ENCODE peak calls at places on chromosomes 12 and 14, in six cellular contexts. R, X, D, I, M and E are unnamed samples.

GRCh38 chr14:33734387-33734786 is 216.5 kb downstream of the EGLN3 start:
- DNase-seq in D (no peak), X (no peak), I (no peak), R (no peak), M (no peak), E (no peak)

GRCh38 chr12:122871851-122872785 is 23.8 kb downstream of the VPS37B start:
- DNase-seq in R (peak; percentile 77), D (peak; percentile 58), M (peak; percentile 40), I (peak; percentile 78), X (peak; percentile 95), E (no peak)

GRCh38 chr14:105131241-105131640 is 37.3 kb downstream of the JAG2 start:
- DNase-seq in D (no peak), X (no peak), I (no peak), R (no peak), M (no peak), E (no peak)

GRCh38 chr12:50387487-50387886 is 8.9 kb downstream of the FAM186A start:
- DNase-seq in R (no peak), D (no peak), X (no peak), I (peak; percentile 23), M (no peak), E (no peak)

GRCh38 chr14:88013750-88014349 is 8.9 kb downstream of the GPR65 start:
- DNase-seq in M (peak; percentile 33), X (peak; percentile 30), D (peak; percentile 84), R (no peak), I (peak; percentile 72), E (peak; percentile 23)

GRCh38 chr12:63480186-63480585 is 188.1 kb downstream of the DPY19L2 start:
- DNase-seq in R (no peak), D (no peak), X (no peak), M (no peak), I (no peak), E (no peak)

GRCh38 chr12:50132505-50133135 is 20.6 kb downstream of the COX14 start:
- DNase-seq in X (peak; percentile 47), R (no peak), I (peak; percentile 76), M (peak; percentile 48), D (peak; percentile 69), E (no peak)

GRCh38 chr12:5189173-5189572 is 145.5 kb downstream of the KCNA5 start:
- DNase-seq in I (no peak), R (no peak), M (no peak), X (no peak), D (no peak), E (no peak)

GRCh38 chr14:79356040-79356439 is 855.3 kb downstream of the DIO2 start:
- DNase-seq in D (peak; percentile 25), I (peak; percentile 19), R (no peak), M (no peak), X (peak; percentile 50), E (no peak)

GRCh38 chr14:38505221-38506095 is 249.6 kb upstream of the CLEC14A start:
- DNase-seq in M (no peak), D (no peak), I (peak; percentile 24), X (no peak), R (no peak), E (no peak)

GRCh38 chr14:93737574-93737973 is 50.7 kb downstream of the PRIMA1 start:
- DNase-seq in M (no peak), R (no peak), X (no peak), D (no peak), I (no peak), E (no peak)

GRCh38 chr14:36553650-36554260 is 28.7 kb downstream of the NKX2-8 start:
- DNase-seq in I (peak; percentile 54), X (peak; percentile 47), D (peak; percentile 72), M (no peak), R (no peak), E (peak; percentile 2)

DNA sequence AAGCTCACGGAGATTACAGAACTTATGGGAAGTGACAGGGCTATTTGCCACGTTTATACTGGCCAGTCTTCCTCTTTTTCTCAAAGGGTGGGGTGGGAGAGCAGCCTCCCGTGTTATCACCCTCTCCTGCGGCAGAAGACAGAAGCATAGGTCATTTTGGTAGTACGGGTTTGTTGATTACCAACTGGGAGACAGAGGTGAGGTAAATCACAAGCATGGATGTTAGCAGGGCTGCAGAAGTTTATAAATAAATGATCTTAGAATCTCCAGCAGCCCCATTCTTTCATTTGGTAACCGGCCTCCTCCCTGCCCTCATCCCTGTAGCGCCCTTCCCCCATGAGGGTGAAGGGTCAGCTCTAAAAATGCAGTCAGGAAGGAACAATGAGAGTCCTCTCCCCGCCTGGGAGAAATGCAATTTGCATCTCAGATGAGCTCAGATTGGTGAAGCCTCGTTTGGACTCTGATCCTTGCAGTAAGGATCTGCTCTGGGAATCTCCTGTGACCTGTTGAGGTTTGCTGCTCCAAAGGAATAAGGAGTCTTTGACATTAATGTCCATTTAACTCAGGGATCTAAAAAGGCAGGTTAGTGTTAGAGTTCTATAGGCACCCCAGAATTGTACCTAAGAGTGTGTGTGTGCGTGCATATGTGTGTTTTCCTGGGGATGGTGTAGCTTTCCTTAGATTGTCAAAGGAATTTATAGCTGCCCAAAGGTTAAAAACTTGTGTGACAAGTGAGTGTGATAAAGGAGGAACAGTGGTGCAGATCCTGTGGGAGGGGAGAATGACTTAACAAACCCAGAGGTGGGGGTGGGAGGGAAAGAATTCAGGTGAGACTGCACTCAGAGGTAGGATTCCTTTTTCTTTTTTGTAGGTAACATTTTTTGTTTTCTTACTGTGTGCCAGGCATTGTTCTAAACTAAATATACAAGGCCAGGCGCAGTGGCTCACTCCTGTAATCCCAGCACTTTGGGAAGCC is 45.0 kb upstream of the SINHCAF start:
- DNase-seq in D (no peak), X (peak; percentile 77), I (no peak), M (no peak), R (no peak), E (peak; percentile 30)
- H3K4me3 ChIP-seq in D (no peak overlapping the region), X (peak overlapping the region; percentile 29), I (no peak overlapping the region), M (no peak overlapping the region), R (peak overlapping the region; percentile 58), E (no peak overlapping the region)

GRCh38 chr12:26941251-26941650 is 3.0 kb downstream of the FGFR1OP2 start:
- DNase-seq in X (no peak), D (no peak), I (no peak), R (no peak), M (peak; percentile 30), E (no peak)
- H3K4me3 ChIP-seq in X (no peak overlapping the region), D (peak overlapping the region; percentile 76), I (no peak overlapping the region), R (peak overlapping the region; percentile 96), M (peak overlapping the region; percentile 30), E (no peak overlapping the region)

GRCh38 chr12:51907083-51907863 is at the start of gene ACVRL1:
- DNase-seq in D (no peak), X (peak; percentile 85), I (no peak), R (no peak), M (no peak), E (no peak)
- H3K4me3 ChIP-seq in D (no peak within 1 kb of the TSS), X (peak within 1 kb of the TSS; percentile 33), I (peak within 1 kb of the TSS; percentile 48), R (peak within 1 kb of the TSS; percentile 81), M (no peak within 1 kb of the TSS), E (peak within 1 kb of the TSS; percentile 48)

DNA sequence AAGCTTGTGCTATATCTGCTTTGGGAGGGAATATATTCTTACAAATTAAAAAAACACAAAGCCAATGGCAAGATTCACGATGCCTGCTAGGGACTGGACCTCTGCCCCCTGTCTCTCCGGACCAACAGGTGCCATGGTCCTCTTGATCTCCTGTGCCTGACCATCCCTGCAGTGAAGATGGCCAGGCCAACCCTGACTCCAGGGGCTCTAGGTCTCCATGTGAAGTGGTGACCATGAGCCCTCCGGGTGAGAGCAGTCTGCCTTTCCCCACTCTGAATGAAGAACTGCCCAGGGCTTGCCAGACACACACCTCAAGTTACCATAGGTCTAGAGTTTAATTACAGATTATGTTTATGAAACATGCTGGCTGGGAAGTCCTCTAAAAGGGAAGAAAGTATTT is 1.5 kb downstream of the ARHGDIB start:
- DNase-seq in R (no peak), X (no peak), D (no peak), I (no peak), M (no peak), E (no peak)
- H3K4me3 ChIP-seq in R (peak overlapping the region; percentile 63), X (no peak overlapping the region), D (no peak overlapping the region), I (no peak overlapping the region), M (peak overlapping the region; percentile 77), E (no peak overlapping the region)

DNA sequence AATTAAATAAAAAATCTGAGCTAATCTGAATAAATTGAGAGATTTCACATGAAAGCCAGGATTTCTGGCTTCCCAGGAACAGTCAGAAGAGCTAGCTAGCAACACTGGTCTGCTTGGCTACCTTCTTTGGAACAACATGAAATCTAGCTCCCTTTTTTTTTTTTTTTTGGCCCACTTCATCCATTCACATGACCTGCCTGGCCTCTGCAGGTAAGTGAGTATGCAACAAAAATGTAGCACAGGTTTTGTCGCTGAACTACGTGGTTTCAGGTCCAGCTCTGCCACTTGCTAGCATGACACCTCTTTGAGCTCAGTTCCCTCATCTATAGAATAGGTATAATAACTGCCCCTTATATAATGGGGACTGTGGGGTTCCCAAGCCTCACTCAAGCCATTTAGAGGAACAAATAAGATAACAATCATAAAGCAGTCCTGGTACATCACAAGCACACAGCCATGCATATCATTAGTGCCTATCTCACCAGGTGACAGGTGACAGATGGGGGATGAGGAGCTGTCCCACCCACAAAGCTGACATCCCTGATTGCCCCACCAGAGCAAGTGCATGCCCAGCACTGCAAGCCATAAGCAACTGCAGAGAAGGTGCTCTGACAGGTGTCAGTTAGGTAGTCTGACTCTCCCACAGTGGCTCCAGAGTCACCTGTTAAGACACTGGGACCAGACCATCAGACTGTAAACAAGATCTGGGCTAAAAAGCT is 25.6 kb downstream of the PXN start:
- DNase-seq in M (no peak), X (no peak), D (no peak), I (no peak), R (no peak), E (no peak)
- H3K4me3 ChIP-seq in M (no peak overlapping the region), X (no peak overlapping the region), D (no peak overlapping the region), I (no peak overlapping the region), R (no peak overlapping the region), E (no peak overlapping the region)